ENCODE peak calls at places on chromosomes 12 and 14, in eight cellular contexts. Q is islet precursor cell, R is cortex of kidney, I is tibial nerve, P is dorsolateral prefrontal cortex, O is fibroblast of pulmonary artery, J is thyroid gland, T is NCI-H526 treated with DMSO at 0.1 percent for 48 hours. M is an unnamed sample.

GRCh38 chr12:87439990-87440827 is 589.0 kb downstream of the C12orf50 start:
- DNase-seq in Q (peak), R (no peak), I (no peak), P (no peak), O (peak), J (peak), T (no peak), M (no peak)

GRCh38 chr14:93648440-93649168 is 139.7 kb downstream of the PRIMA1 start:
- DNase-seq in Q (peak), R (no peak), I (no peak), P (no peak), O (no peak), J (no peak), T (peak), M (no peak)

GRCh38 chr12:124727244-124727673 is 136.4 kb downstream of the SCARB1 start:
- DNase-seq in Q (peak), R (no peak), I (peak), P (peak), O (peak), J (peak), T (no peak), M (peak)

GRCh38 chr12:124821252-124822200 is 42.1 kb downstream of the SCARB1 start:
- DNase-seq in Q (no peak), R (no peak), I (no peak), P (no peak), O (no peak), J (no peak), T (no peak), M (no peak)

GRCh38 chr12:47868552-47869031 is 36.2 kb downstream of the VDR start:
- DNase-seq in Q (no peak), R (no peak), I (no peak), P (no peak), O (no peak), J (no peak), T (no peak), M (no peak)

GRCh38 chr12:105825141-105825540 is 313.6 kb downstream of the NUAK1 start:
- DNase-seq in Q (no peak), R (no peak), I (no peak), P (no peak), O (no peak), J (no peak), T (no peak), M (no peak)

GRCh38 chr12:106296179-106296877 is 6.2 kb upstream of the TCP11L2 start:
- DNase-seq in Q (peak), R (no peak), I (no peak), P (no peak), O (peak), J (no peak), T (no peak), M (no peak)

GRCh38 chr12:59595097-59595496 is 732 bp upstream of the SLC16A7 start:
- DNase-seq in Q (no peak), R (no peak), I (no peak), P (no peak), O (no peak), J (no peak), T (no peak), M (peak)

GRCh38 chr14:60315591-60315990 is 66.6 kb downstream of the PPM1A start:
- DNase-seq in Q (no peak), R (no peak), I (no peak), P (no peak), O (no peak), J (no peak), T (no peak), M (no peak)

GRCh38 chr14:105076296-105076804 is 11.1 kb upstream of the GPR132 start:
- DNase-seq in Q (peak), R (no peak), I (no peak), P (no peak), O (no peak), J (no peak), T (no peak), M (no peak)

GRCh38 chr12:62679569-62679968 is 212.9 kb downstream of the MON2 start:
- DNase-seq in Q (no peak), R (no peak), I (no peak), P (no peak), O (no peak), J (no peak), T (no peak), M (no peak)

GRCh38 chr14:32984531-32984930 is 45.9 kb downstream of the NPAS3 start:
- DNase-seq in Q (no peak), R (no peak), I (no peak), P (no peak), O (no peak), J (no peak), T (no peak), M (no peak)

GRCh38 chr12:126747530-126748149 is 1519.3 kb upstream of the TMEM132C start:
- DNase-seq in Q (peak), R (no peak), I (no peak), P (no peak), O (peak), J (peak), T (no peak), M (no peak)

GRCh38 chr12:110741795-110742717 is 635 bp downstream of the PPP1CC start:
- DNase-seq in Q (no peak), R (no peak), I (no peak), P (no peak), O (peak), J (peak), T (peak), M (no peak)

GRCh38 chr12:69873429-69873828 is 48.4 kb downstream of the MYRFL start:
- DNase-seq in Q (no peak), R (no peak), I (no peak), P (no peak), O (peak), J (no peak), T (no peak), M (no peak)

GRCh38 chr14:95096476-95096875 is 60.9 kb downstream of the DICER1 start:
- DNase-seq in Q (no peak), R (no peak), I (no peak), P (no peak), O (no peak), J (no peak), T (no peak), M (no peak)

GRCh38 chr12:14611640-14612203 is 44.0 kb upstream of the PLBD1 start:
- DNase-seq in Q (no peak), R (no peak), I (no peak), P (no peak), O (no peak), J (no peak), T (no peak), M (no peak)

GRCh38 chr12:91203610-91204009 is 21.0 kb upstream of the DCN start:
- DNase-seq in Q (no peak), R (no peak), I (no peak), P (no peak), O (no peak), J (no peak), T (no peak), M (no peak)

GRCh38 chr12:25102402-25102801 is 92.6 kb downstream of the DNAI7 start:
- DNase-seq in Q (no peak), R (no peak), I (no peak), P (no peak), O (no peak), J (no peak), T (no peak), M (no peak)

GRCh38 chr14:54310852-54311230 is 86.0 kb upstream of the CDKN3 start:
- DNase-seq in Q (no peak), R (no peak), I (no peak), P (no peak), O (no peak), J (no peak), T (no peak), M (no peak)

GRCh38 chr12:79881351-79881750 is 53.5 kb downstream of the PPP1R12A start:
- DNase-seq in Q (no peak), R (no peak), I (no peak), P (no peak), O (no peak), J (no peak), T (no peak), M (no peak)

GRCh38 chr14:101823081-101823480 is 61.6 kb downstream of the PPP2R5C start:
- DNase-seq in Q (no peak), R (no peak), I (no peak), P (no peak), O (no peak), J (no peak), T (no peak), M (no peak)

GRCh38 chr12:57154804-57155434 is 7.5 kb upstream of the LRP1-AS start:
- DNase-seq in Q (no peak), R (no peak), I (no peak), P (no peak), O (no peak), J (no peak), T (peak), M (no peak)

GRCh38 chr14:59576332-59577294 is at the start of gene CCDC175:
- DNase-seq in Q (peak), R (no peak), I (peak), P (peak), O (peak), J (peak), T (peak), M (no peak)

GRCh38 chr12:13007496-13008233 is 7.6 kb upstream of the HEBP1 start:
- DNase-seq in Q (no peak), R (no peak), I (no peak), P (no peak), O (no peak), J (no peak), T (no peak), M (no peak)

GRCh38 chr12:108116254-108116653 is 12.8 kb upstream of the WSCD2 start:
- DNase-seq in Q (no peak), R (no peak), I (no peak), P (no peak), O (no peak), J (no peak), T (no peak), M (no peak)

GRCh38 chr14:65478596-65478995 is 66.1 kb downstream of the FUT8 start:
- DNase-seq in Q (no peak), R (no peak), I (no peak), P (no peak), O (peak), J (no peak), T (no peak), M (no peak)

GRCh38 chr14:67564236-67564635 is 31.1 kb downstream of the PLEKHH1 start:
- DNase-seq in Q (no peak), R (no peak), I (no peak), P (no peak), O (no peak), J (peak), T (no peak), M (no peak)

GRCh38 chr12:6951551-6952120 is 480 bp downstream of the PTPN6 start:
- DNase-seq in Q (no peak), R (no peak), I (no peak), P (no peak), O (no peak), J (no peak), T (no peak), M (no peak)

GRCh38 chr12:108253540-108253939 is 85.6 kb downstream of the CMKLR1 start:
- DNase-seq in Q (no peak), R (no peak), I (no peak), P (peak), O (no peak), J (no peak), T (no peak), M (no peak)

GRCh38 chr12:106139422-106140141 is 828 bp upstream of the NUAK1 start:
- DNase-seq in Q (peak), R (no peak), I (peak), P (peak), O (peak), J (peak), T (peak), M (peak)

GRCh38 chr14:54653764-54654469 is 87.0 kb downstream of the SAMD4A start:
- DNase-seq in Q (peak), R (no peak), I (peak), P (no peak), O (peak), J (peak), T (no peak), M (no peak)

GRCh38 chr12:110185626-110186025 is 61.5 kb downstream of the IFT81 start:
- DNase-seq in Q (no peak), R (no peak), I (no peak), P (no peak), O (no peak), J (no peak), T (no peak), M (no peak)